ENCODE peak calls at places on chromosomes 5 and 9, in four cellular contexts. T is right lobe of liver, O is PC-3, K is lower lobe of right lung. D is an unnamed sample. For H3K4me1, the result is how much of the 10 kb centered on the place peaks cover.

GRCh38 chr5:1763548-1763911 is 36.1 kb downstream of the MRPL36 start:
- DNase-seq in O (peak), T (peak), K (peak), D (peak)

GRCh38 chr9:21434202-21435014 is 5.8 kb upstream of the IFNA1 start:
- DNase-seq in O (peak), K (no peak), T (peak), D (peak)

GRCh38 chr9:129436751-129437625 is 183.9 kb downstream of the C9orf50 start:
- DNase-seq in T (no peak), O (peak), K (peak), D (no peak)

GRCh38 chr9:35734096-35734495 is 1.6 kb downstream of the CREB3 start:
- DNase-seq in O (no peak), T (no peak), K (no peak), D (no peak)

GRCh38 chr9:70805953-70806352 is 315.5 kb downstream of the TRPM3 start:
- DNase-seq in K (no peak), O (no peak), T (no peak), D (no peak)

GRCh38 chr9:90632680-90633207 is 9.9 kb downstream of the DIRAS2 start:
- DNase-seq in T (no peak), K (no peak), O (no peak), D (no peak)

GRCh38 chr9:88742483-88742882 is 207.5 kb downstream of the NXNL2 start:
- DNase-seq in K (no peak), O (peak), T (no peak), D (no peak)

GRCh38 chr9:134826336-134827246 is 54.0 kb upstream of the FCN2 start:
- DNase-seq in T (no peak), K (no peak), O (no peak), D (no peak)

GRCh38 chr9:5582835-5583195 is 46.1 kb upstream of the RIC1 start:
- DNase-seq in K (no peak), O (no peak), T (no peak), D (no peak)

GRCh38 chr5:131538177-131538593 is 96.8 kb downstream of the RAPGEF6 start:
- DNase-seq in O (peak), T (no peak), K (no peak), D (no peak)

GRCh38 chr9:114092336-114092735 is 6.8 kb downstream of the KIF12 start:
- DNase-seq in O (no peak), K (no peak), T (peak), D (no peak)

GRCh38 chr9:85900504-85901201 is 40.3 kb upstream of the NAA35 start:
- DNase-seq in K (no peak), O (peak), T (no peak), D (peak)

GRCh38 chr5:111976705-111977104 is 219.7 kb upstream of the NREP start:
- DNase-seq in K (no peak), O (peak), T (no peak), D (no peak)
- H3K4me1 ChIP-seq in K (under half), O (under half), T (under half), D (under half)

GRCh38 chr5:148864113-148864841 is 37.9 kb downstream of the ADRB2 start:
- DNase-seq in K (peak), O (no peak), T (no peak), D (no peak)
- H3K4me3 ChIP-seq in K (no peak), O (no peak), T (no peak), D (no peak)

DNA sequence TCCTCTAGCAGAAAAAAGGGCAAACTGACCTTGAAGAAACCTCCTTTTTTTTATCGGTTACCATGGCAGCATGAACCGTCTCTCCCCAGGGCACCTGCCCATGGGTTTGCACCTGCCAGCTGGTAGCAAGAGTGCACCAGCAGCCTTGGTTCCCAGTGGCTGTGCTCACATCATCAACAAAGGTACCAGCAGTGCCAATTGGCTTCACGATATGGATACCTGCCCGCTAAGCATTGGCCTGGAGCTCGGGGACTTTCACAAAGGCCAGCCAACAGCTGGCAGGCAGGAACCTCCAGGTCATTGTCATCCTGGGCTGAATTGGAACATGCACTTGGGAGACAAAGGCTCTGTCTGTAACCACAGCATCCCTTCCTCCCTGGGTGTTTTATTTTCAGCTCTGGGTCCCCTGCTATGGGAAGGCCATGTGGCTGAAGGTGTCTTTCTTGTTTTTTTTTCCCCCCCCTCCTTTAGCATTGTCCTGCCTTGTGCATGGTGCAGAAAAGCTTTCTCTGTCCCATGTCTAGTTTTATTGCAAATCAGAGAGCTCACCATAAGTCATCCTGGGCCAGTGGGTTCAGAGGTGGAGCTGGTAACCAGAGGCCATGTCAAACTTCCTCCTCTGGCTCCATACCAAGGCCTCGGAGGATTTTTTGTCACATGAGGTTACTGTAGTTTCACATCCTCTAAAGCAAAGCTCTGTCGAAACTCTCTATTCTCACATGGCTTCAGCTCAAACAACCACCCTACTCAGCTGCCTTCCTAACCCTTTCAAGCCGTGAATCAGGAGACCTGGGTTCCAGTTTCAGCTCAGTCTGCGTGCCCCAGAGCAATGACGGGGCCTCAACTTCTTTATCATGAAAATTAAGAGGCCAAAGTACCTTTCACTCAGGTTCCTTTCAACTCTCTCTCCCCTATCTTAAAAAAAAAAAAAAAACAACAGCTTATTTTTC is 145.5 kb upstream of the MAP3K1 start:
- DNase-seq in O (peak), T (peak), K (peak), D (peak)
- H3K27ac ChIP-seq in O (peak), T (peak), K (peak), D (peak)

DNA sequence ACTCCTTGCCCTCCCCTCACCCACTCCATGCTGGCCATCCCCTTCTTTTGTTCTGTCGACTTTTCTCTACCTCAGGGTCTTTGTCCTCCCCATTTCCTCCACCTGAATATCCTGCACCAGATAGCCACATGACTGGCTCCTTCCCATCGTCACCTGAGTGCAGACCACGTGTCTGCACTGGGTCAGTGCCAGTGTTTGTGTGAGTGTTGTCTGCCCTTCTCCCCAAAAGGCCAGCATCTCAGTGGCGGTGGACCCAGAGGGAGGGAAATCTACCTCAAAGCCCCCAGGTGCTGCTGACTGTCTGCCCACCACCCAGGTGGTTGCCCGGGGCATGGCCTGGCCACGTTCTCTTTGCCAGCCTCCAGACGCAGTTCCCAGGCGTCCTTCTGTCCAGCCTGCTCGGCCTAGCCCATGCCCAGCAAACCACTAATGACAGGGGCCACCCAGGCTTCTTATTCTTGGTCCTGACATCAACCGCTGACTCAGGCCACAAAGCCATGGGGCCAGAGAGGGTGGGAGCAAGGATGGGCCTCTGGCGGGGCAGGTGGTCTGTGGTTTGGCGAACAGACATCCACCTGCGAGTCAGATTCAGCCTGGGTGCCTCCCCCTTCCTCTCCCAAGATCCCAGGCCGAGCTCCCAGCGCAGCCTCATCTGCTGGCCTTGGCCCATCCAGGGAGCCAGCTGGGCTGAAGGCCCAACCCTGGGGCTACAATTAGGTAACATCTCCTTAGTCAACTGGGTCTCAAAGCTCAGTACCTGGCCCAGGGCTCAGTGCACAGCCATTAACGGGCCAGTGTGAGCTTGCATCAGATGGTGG is 5.5 kb upstream of the NINJ1 start:
- DNase-seq in O (no peak), K (no peak), T (no peak), D (no peak)
- H3K4me1 ChIP-seq in O (under half), K (under half), T (under half), D (under half)

GRCh38 chr5:157994271-157994691 is 135.3 kb upstream of the CLINT1 start:
- DNase-seq in O (peak), K (no peak), T (no peak), D (peak)

GRCh38 chr5:157998021-157998504 is 139.1 kb upstream of the CLINT1 start:
- DNase-seq in O (peak), K (no peak), T (no peak), D (no peak)

GRCh38 chr5:157990583-157991181 is 131.7 kb upstream of the CLINT1 start:
- DNase-seq in T (no peak), O (no peak), K (no peak), D (no peak)

GRCh38 chr5:157993201-157993600 is 134.3 kb upstream of the CLINT1 start:
- DNase-seq in O (no peak), T (no peak), K (no peak), D (peak)

DNA sequence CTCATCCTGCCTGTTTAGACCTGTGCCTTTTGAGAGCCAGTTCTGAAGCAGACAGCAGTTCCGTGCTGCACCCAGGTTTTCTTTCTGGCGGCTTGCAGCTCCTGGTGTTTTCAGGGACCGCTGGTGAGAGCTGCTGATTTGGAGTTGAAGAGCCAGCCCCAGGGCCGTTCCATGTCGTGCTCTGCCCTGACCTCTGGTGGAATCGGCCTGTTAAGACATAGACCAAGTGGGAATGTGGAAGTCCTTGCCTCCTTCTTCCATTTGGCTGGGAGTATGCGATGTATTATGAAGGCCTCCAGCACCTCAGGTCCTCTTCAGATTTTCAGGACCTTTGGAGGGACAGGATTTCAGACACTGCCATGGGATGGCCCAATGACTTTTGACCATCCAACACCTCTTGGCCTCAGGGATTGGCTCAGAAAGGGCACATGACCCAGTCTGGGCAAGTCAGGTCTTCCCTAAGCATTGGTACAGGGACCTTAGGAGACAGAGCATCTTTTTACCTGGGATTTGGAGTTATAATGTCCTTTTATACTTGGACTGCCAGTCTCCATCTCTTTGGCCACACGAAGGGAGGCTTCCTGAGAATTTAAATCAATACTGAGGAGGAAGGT is 136.1 kb upstream of the CLINT1 start:
- DNase-seq in K (peak), O (peak), T (peak), D (peak)
- H3K4me3 ChIP-seq in K (no peak), O (no peak), T (no peak), D (no peak)

DNA sequence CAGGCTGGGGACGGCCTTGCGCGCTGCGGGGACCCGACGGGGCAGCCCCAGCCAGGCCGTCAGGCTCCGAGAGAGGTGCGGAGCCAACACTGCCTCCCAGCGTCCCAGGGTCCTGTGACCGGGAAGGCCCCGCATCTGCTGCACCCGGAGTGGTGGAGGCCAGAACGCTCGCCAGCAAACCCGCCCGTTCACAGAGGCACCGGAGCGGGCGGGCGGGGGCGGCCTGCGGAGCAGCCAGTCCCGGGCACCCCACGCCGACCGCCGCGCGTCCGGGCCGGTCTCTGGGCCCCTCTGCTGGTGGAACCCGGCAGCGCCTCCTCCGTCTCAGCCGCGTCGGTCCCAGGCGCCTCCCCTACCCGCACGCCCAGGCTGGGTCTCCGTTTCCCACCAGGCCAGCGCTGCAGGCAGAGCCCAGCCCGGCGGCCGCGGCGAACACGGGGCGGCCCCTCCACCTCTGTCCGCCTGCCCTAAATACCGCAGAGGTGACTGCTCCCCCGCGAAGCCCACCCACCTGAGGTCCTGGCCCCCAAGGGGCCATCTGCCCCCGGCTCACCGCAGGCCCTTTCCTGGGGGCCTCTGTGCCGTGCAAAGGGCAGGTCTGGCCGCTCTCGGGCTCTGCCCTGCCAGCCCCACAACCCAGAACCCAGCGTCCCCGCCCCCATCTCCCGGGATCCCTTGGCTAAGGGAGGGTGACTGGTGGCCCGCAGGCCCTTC is 15.9 kb downstream of the EXD3 start:
- DNase-seq in T (peak), O (peak), K (peak), D (peak)
- H3K27ac ChIP-seq in T (no peak), O (no peak), K (peak), D (no peak)

GRCh38 chr9:78026947-78027346 is 4.7 kb downstream of the GNAQ start:
- DNase-seq in O (no peak), K (no peak), T (no peak), D (no peak)

GRCh38 chr9:78023003-78023741 is 8.4 kb downstream of the GNAQ start:
- DNase-seq in K (no peak), T (no peak), O (no peak), D (peak)

GRCh38 chr9:78026416-78026815 is 5.2 kb downstream of the GNAQ start:
- DNase-seq in K (no peak), O (no peak), T (no peak), D (peak)

GRCh38 chr9:78021692-78022091 is 9.9 kb downstream of the GNAQ start:
- DNase-seq in O (no peak), K (peak), T (no peak), D (peak)

DNA sequence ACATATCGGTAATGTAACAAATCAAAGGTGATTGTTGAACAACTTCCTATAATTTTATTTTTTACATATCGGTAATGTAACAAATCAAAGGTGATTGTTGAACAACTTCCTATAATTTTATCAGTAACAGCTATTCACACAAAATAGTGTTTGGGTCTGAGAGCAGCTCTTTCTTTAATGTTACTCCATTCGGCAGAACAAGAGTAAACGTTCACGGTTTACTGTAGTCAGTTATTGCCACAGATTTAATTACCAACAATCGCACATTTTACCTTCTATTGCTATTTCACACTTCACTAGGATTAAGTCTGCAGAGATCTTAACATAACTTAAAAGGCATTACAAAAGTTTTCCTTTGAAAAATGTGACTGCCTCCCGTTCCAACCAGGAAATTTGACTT is 6.4 kb downstream of the GNAQ start:
- DNase-seq in T (no peak), O (no peak), K (no peak), D (no peak)
- H3K4me1 ChIP-seq in T (under half), O (under half), K (half or more), D (under half)

GRCh38 chr5:86763914-86764313 is 146.2 kb downstream of the COX7C start:
- DNase-seq in O (no peak), K (no peak), T (no peak), D (no peak)

GRCh38 chr5:86766103-86766502 is 148.4 kb downstream of the COX7C start:
- DNase-seq in O (no peak), K (no peak), T (no peak), D (no peak)

GRCh38 chr5:86768699-86769202 is 151.0 kb downstream of the COX7C start:
- DNase-seq in O (no peak), K (no peak), T (no peak), D (no peak)
- H3K4me3 ChIP-seq in O (no peak), K (no peak), T (no peak), D (no peak)

GRCh38 chr9:123036886-123037540 is 3.5 kb downstream of the GPR21 start:
- DNase-seq in T (no peak), K (no peak), O (no peak), D (no peak)

GRCh38 chr9:123034881-123035465 is 1.5 kb downstream of the GPR21 start:
- DNase-seq in T (no peak), K (no peak), O (no peak), D (no peak)

GRCh38 chr9:123033864-123034598 is 564 bp downstream of the GPR21 start:
- DNase-seq in O (no peak), T (no peak), K (no peak), D (no peak)

GRCh38 chr9:123031963-123032362 is 1.5 kb upstream of the GPR21 start:
- DNase-seq in T (no peak), O (no peak), K (no peak), D (no peak)

DNA sequence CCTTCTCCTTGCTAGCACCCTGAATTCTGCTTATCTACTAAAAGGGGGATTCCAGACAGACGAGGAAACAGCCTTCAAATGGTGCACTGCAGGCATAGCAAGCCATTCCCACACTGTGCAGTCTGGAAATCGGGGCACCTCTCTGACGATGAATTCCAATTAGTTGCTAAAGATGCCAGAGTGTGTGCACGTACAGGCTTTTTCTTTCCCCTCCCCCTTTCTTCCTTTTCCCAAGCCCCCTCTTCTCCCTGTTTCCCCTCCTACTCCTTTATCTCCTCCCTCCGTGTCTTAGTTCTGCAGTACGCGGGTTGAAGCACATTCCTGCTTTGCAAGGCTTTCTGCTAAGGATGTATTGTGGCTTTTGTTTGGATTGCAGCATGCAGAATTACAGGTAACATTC is at the start of gene GPR21:
- DNase-seq in K (no peak), O (no peak), T (no peak), D (no peak)
- H3K27ac ChIP-seq in K (no peak), O (no peak), T (no peak), D (no peak)

GRCh38 chr9:106880081-106880480 is 17.1 kb downstream of the ZNF462 start:
- DNase-seq in K (no peak), O (no peak), T (no peak), D (no peak)

GRCh38 chr9:106880863-106881262 is 17.9 kb downstream of the ZNF462 start:
- DNase-seq in T (no peak), O (peak), K (no peak), D (no peak)

GRCh38 chr9:106883626-106884190 is 20.7 kb downstream of the ZNF462 start:
- DNase-seq in T (no peak), K (no peak), O (peak), D (no peak)

GRCh38 chr9:106885451-106885850 is 22.5 kb downstream of the ZNF462 start:
- DNase-seq in T (no peak), K (no peak), O (peak), D (no peak)

GRCh38 chr9:106883030-106883429 is 20.1 kb downstream of the ZNF462 start:
- DNase-seq in K (no peak), O (no peak), T (no peak), D (peak)
- H3K4me1 ChIP-seq in K (half or more), O (under half), T (under half), D (under half)